ENCODE peak calls at places on chromosomes 12 and 14, in ten cellular contexts. V is upper lobe of left lung, R is breast epithelium, E is uterus, O is body of pancreas, X is GM12878, B is IMR-90, A is stomach, Y is spleen, S is suprapubic skin. Q is an unnamed sample.

GRCh38 chr12:74317078-74317581 is 220.5 kb upstream of the ATXN7L3B start:
- DNase-seq in V (no peak), R (no peak), E (peak), O (peak), X (no peak), B (no peak), A (no peak), Y (no peak), S (no peak), Q (peak)

GRCh38 chr12:14892726-14893442 is 7.2 kb upstream of the MGP start:
- DNase-seq in V (peak), R (no peak), E (peak), O (peak), X (no peak), B (peak), A (no peak), Y (no peak), S (peak), Q (no peak)

GRCh38 chr12:66241061-66242043 is 52.3 kb downstream of the IRAK3 start:
- DNase-seq in V (no peak), R (no peak), E (no peak), O (no peak), X (no peak), B (peak), A (no peak), Y (no peak), S (no peak), Q (no peak)

GRCh38 chr14:66139432-66139831 is 346.7 kb upstream of the CCDC196 start:
- DNase-seq in V (no peak), R (no peak), E (no peak), O (no peak), X (no peak), B (no peak), A (no peak), Y (no peak), S (no peak), Q (peak)

GRCh38 chr14:32329146-32329545 is at the start of gene AKAP6:
- DNase-seq in V (no peak), R (no peak), E (no peak), O (no peak), X (no peak), B (no peak), A (no peak), Y (no peak), S (no peak), Q (no peak)

GRCh38 chr14:104520620-104521410 is 58.7 kb upstream of the C14orf180 start:
- DNase-seq in V (no peak), R (no peak), E (no peak), O (no peak), X (no peak), B (no peak), A (peak), Y (no peak), S (no peak), Q (no peak)

GRCh38 chr12:44287545-44287944 is 451.7 kb downstream of the TMEM117 start:
- DNase-seq in V (no peak), R (no peak), E (no peak), O (no peak), X (no peak), B (peak), A (no peak), Y (no peak), S (no peak), Q (no peak)

GRCh38 chr14:105392161-105393090 is 5.9 kb upstream of the TEX22 start:
- DNase-seq in V (peak), R (no peak), E (no peak), O (no peak), X (no peak), B (no peak), A (no peak), Y (peak), S (no peak), Q (peak)

GRCh38 chr14:68210729-68211299 is 391.2 kb downstream of the RAD51B start:
- DNase-seq in V (peak), R (no peak), E (no peak), O (peak), X (peak), B (peak), A (no peak), Y (no peak), S (no peak), Q (no peak)

GRCh38 chr12:114395755-114396152 is 10.2 kb downstream of the TBX5 start:
- DNase-seq in V (no peak), R (no peak), E (no peak), O (no peak), X (no peak), B (peak), A (no peak), Y (no peak), S (no peak), Q (no peak)

GRCh38 chr14:100467939-100468338 is 119.3 kb downstream of the BEGAIN start:
- DNase-seq in V (no peak), R (no peak), E (no peak), O (no peak), X (no peak), B (no peak), A (no peak), Y (no peak), S (no peak), Q (no peak)

GRCh38 chr14:90349729-90350128 is 18.0 kb upstream of the NRDE2 start:
- DNase-seq in V (no peak), R (no peak), E (no peak), O (no peak), X (no peak), B (no peak), A (no peak), Y (no peak), S (no peak), Q (no peak)

GRCh38 chr12:53044896-53045571 is 4.8 kb upstream of the TNS2 start:
- DNase-seq in V (no peak), R (no peak), E (no peak), O (no peak), X (no peak), B (no peak), A (no peak), Y (no peak), S (no peak), Q (no peak)

GRCh38 chr12:19657401-19657800 is 218.1 kb downstream of the AEBP2 start:
- DNase-seq in V (no peak), R (no peak), E (no peak), O (no peak), X (no peak), B (peak), A (no peak), Y (no peak), S (no peak), Q (no peak)

GRCh38 chr14:63730659-63731058 is 2.8 kb upstream of the SGPP1 start:
- DNase-seq in V (no peak), R (no peak), E (no peak), O (no peak), X (no peak), B (no peak), A (no peak), Y (no peak), S (no peak), Q (no peak)

GRCh38 chr14:63737582-63738006 is 9.7 kb upstream of the SGPP1 start:
- DNase-seq in V (no peak), R (no peak), E (no peak), O (no peak), X (peak), B (no peak), A (no peak), Y (no peak), S (no peak), Q (no peak)

DNA sequence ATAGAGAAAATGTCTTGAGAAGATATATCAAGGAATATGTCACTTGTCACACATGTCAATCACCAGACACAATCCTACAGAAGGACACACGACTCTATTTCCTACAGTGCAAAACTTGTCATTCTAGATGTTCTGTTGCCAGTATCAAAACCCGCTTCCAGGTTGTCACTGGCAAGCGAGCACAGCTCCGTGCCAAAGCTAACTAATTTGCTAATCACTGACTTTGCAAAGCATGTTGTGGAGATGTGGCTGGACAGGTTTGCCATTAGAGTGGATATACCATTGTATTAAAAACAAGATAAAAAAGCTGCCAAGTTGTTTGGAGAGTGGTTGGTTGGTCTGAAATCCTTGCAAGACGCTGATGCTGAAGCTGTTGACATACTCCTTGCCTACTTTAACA is 7.9 kb upstream of the SGPP1 start:
- DNase-seq in V (no peak), R (no peak), E (no peak), O (peak), X (no peak), B (no peak), A (peak), Y (no peak), S (no peak), Q (no peak)
- H3K27ac ChIP-seq in V (no peak), R (no peak), E (no peak), O (no peak), X (no peak), B (no peak), A (no peak), Y (no peak), S (no peak), Q (no peak)

GRCh38 chr14:58272589-58273372 is 25.6 kb upstream of the ARID4A start:
- DNase-seq in V (peak), R (no peak), E (no peak), O (peak), X (no peak), B (peak), A (peak), Y (no peak), S (no peak), Q (peak)
- TF ChIP-seq POLR2A in V (no peak), R (no peak), E (no peak), O (no peak), X (no peak), B (no peak), A (no peak), Y (no peak), S (no peak), Q (no peak)

GRCh38 chr14:101865288-101865687 is 99.1 kb upstream of the DYNC1H1 start:
- DNase-seq in V (no peak), R (no peak), E (no peak), O (no peak), X (no peak), B (no peak), A (no peak), Y (no peak), S (no peak), Q (no peak)

GRCh38 chr14:101870273-101870939 is 94.0 kb upstream of the DYNC1H1 start:
- DNase-seq in V (no peak), R (no peak), E (no peak), O (no peak), X (no peak), B (no peak), A (no peak), Y (no peak), S (no peak), Q (no peak)

GRCh38 chr14:101872333-101872732 is 92.0 kb upstream of the DYNC1H1 start:
- DNase-seq in V (no peak), R (no peak), E (no peak), O (no peak), X (no peak), B (no peak), A (no peak), Y (no peak), S (no peak), Q (no peak)

GRCh38 chr14:101869217-101869616 is 95.2 kb upstream of the DYNC1H1 start:
- DNase-seq in V (no peak), R (no peak), E (no peak), O (no peak), X (no peak), B (no peak), A (no peak), Y (no peak), S (no peak), Q (no peak)

GRCh38 chr14:101867854-101868253 is 96.5 kb upstream of the DYNC1H1 start:
- DNase-seq in V (no peak), R (no peak), E (no peak), O (no peak), X (no peak), B (no peak), A (no peak), Y (peak), S (no peak), Q (no peak)
- H3K27ac ChIP-seq in V (no peak), R (no peak), E (no peak), O (no peak), X (no peak), B (no peak), A (no peak), Y (no peak), S (no peak), Q (peak)

GRCh38 chr14:102318781-102319276 is 717 bp upstream of the ZNF839 start:
- DNase-seq in V (no peak), R (no peak), E (peak), O (no peak), X (no peak), B (no peak), A (no peak), Y (peak), S (no peak), Q (no peak)

GRCh38 chr14:102319351-102320032 is at the start of gene ZNF839:
- DNase-seq in V (peak), R (peak), E (peak), O (peak), X (no peak), B (peak), A (peak), Y (peak), S (peak), Q (peak)

GRCh38 chr14:102320671-102321455 is 1.3 kb downstream of the ZNF839 start:
- DNase-seq in V (no peak), R (no peak), E (no peak), O (no peak), X (no peak), B (no peak), A (no peak), Y (peak), S (no peak), Q (no peak)

GRCh38 chr14:102321456-102322101 is 2.0 kb downstream of the ZNF839 start:
- DNase-seq in V (no peak), R (no peak), E (no peak), O (no peak), X (no peak), B (no peak), A (no peak), Y (no peak), S (no peak), Q (no peak)

GRCh38 chr14:102320033-102320660 is 601 bp downstream of the ZNF839 start:
- DNase-seq in V (peak), R (no peak), E (peak), O (peak), X (no peak), B (peak), A (peak), Y (peak), S (peak), Q (peak)
- TF ChIP-seq POLR2A in V (no peak), R (no peak), E (no peak), O (peak), X (no peak), B (no peak), A (no peak), Y (no peak), S (no peak), Q (no peak)

GRCh38 chr12:67391656-67392055 is 122.5 kb downstream of the CAND1 start:
- DNase-seq in V (no peak), R (no peak), E (no peak), O (no peak), X (no peak), B (no peak), A (no peak), Y (no peak), S (no peak), Q (no peak)
- H3K27ac ChIP-seq in V (no peak), R (no peak), E (no peak), O (no peak), X (no peak), B (no peak), A (no peak), Y (no peak), S (no peak), Q (no peak)